ENCODE peak calls at places on chromosomes 5 and 9, in four cellular contexts. A is HepG2, K is K562, X is GM12878. S is an unnamed sample.

GRCh38 chr5:80894083-80894482 is 66.1 kb upstream of the RASGRF2 start:
- DNase-seq in K (no peak), A (no peak), X (no peak), S (no peak)

GRCh38 chr9:36999728-37000333 is 34.2 kb downstream of the PAX5 start:
- DNase-seq in A (no peak), K (no peak), X (no peak), S (no peak)

GRCh38 chr5:90263102-90263501 is 146.5 kb downstream of the CETN3 start:
- DNase-seq in A (no peak), K (no peak), X (peak), S (no peak)

GRCh38 chr5:13932561-13932960 is 11.9 kb downstream of the DNAH5 start:
- DNase-seq in A (no peak), X (no peak), K (no peak), S (no peak)

GRCh38 chr9:13942695-13943094 is 371.2 kb downstream of the NFIB start:
- DNase-seq in A (no peak), K (no peak), X (no peak), S (no peak)

GRCh38 chr5:177309351-177310191 is 2.1 kb downstream of the MXD3 start:
- DNase-seq in K (peak), X (no peak), A (peak), S (peak)

GRCh38 chr9:19298601-19299000 is 68.1 kb downstream of the DENND4C start:
- DNase-seq in K (no peak), X (no peak), A (no peak), S (no peak)

GRCh38 chr9:127503947-127504886 is 52.9 kb downstream of the LRSAM1 start:
- DNase-seq in X (no peak), A (peak), K (peak), S (peak)

GRCh38 chr5:35308391-35308790 is 78.1 kb upstream of the PRLR start:
- DNase-seq in A (no peak), X (no peak), K (no peak), S (no peak)

GRCh38 chr5:62327627-62328026 is 21.6 kb downstream of the KIF2A start:
- DNase-seq in A (no peak), K (no peak), X (no peak), S (no peak)

GRCh38 chr9:123187131-123187530 is 81.3 kb downstream of the STRBP start:
- DNase-seq in X (no peak), A (no peak), K (no peak), S (no peak)

GRCh38 chr5:65426656-65427055 is 55.1 kb downstream of the ADAMTS6 start:
- DNase-seq in K (no peak), X (no peak), A (no peak), S (no peak)

GRCh38 chr9:89975024-89975423 is 370.2 kb downstream of the GADD45G start:
- DNase-seq in A (no peak), K (no peak), X (no peak), S (no peak)

GRCh38 chr5:171957591-171958251 is 48.7 kb downstream of the FBXW11 start:
- DNase-seq in X (peak), A (peak), K (no peak), S (no peak)

GRCh38 chr5:119268387-119269060 is 87.3 kb upstream of the TNFAIP8 start:
- DNase-seq in X (peak), A (peak), K (peak), S (peak)

GRCh38 chr5:59842999-59843398 is 50.5 kb downstream of the PDE4D start:
- DNase-seq in K (no peak), X (no peak), A (no peak), S (no peak)

GRCh38 chr5:115594343-115595047 is 7.8 kb downstream of the TICAM2 start:
- DNase-seq in K (no peak), X (no peak), A (no peak), S (no peak)

GRCh38 chr5:139821806-139822552 is 26.4 kb downstream of the PSD2 start:
- DNase-seq in A (no peak), K (no peak), X (no peak), S (no peak)

GRCh38 chr9:115291841-115292240 is 173.9 kb upstream of the TNC start:
- DNase-seq in X (no peak), A (no peak), K (no peak), S (no peak)

GRCh38 chr5:179803651-179804598 is 2.7 kb downstream of the MGAT4B start:
- DNase-seq in K (peak), A (peak), X (no peak), S (no peak)

GRCh38 chr5:53427965-53428364 is 52.5 kb upstream of the FST start:
- DNase-seq in X (no peak), K (no peak), A (no peak), S (no peak)

GRCh38 chr5:141382469-141383294 is at the start of gene PCDHGA7:
- DNase-seq in K (peak), A (no peak), X (no peak), S (peak)

GRCh38 chr9:75889977-75890540 is 414 bp upstream of the PCSK5 start:
- DNase-seq in A (no peak), K (no peak), X (no peak), S (peak)

GRCh38 chr9:137435980-137436760 is 5.0 kb downstream of the ENTPD8 start:
- DNase-seq in X (no peak), K (peak), A (peak), S (no peak)

GRCh38 chr5:113345261-113345940 is 89.4 kb downstream of the TSSK1B start:
- DNase-seq in K (no peak), A (no peak), X (no peak), S (no peak)

GRCh38 chr5:157459715-157460599 is at the start of gene NIPAL4:
- DNase-seq in X (no peak), K (no peak), A (no peak), S (no peak)

GRCh38 chr5:93909356-93909755 is 168.0 kb upstream of the POU5F2 start:
- DNase-seq in X (no peak), A (no peak), K (no peak), S (no peak)

GRCh38 chr5:152674403-152674802 is 269.3 kb upstream of the NMUR2 start:
- DNase-seq in K (no peak), X (no peak), A (no peak), S (no peak)

GRCh38 chr5:180644129-180644824 is 5.1 kb downstream of the FLT4 start:
- DNase-seq in K (no peak), A (no peak), X (no peak), S (no peak)

GRCh38 chr5:74132485-74132884 is 506.5 kb downstream of the ARHGEF28 start:
- DNase-seq in A (no peak), X (no peak), K (no peak), S (no peak)
- TF ChIP-seq TARDBP in A (no peak), X (no peak), K (no peak), S (no peak)

DNA sequence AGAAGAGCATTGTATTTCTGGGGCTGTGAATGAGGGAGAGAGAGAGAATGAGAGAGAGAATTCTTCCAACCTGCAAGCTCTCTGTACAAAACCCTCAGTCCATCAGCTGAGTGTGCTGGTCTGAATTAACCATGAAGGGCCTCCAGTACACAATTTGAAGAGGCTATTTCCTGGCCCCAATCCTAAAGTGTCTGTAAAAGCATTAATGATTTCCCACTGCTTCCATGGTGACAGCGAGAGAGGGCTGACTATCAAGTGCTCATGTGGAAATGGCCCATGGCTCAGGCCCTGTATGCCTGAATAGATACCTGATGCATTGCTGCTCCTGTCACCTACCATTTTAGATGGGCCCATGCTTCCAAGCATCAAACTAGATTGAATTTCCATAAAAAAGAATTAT is 592.3 kb downstream of the KIF4B start:
- DNase-seq in A (no peak), K (no peak), X (no peak), S (no peak)
- TF ChIP-seq TARDBP in A (no peak), K (no peak), X (no peak), S (no peak)

GRCh38 chr9:130286781-130287428 is 21.3 kb downstream of the HMCN2 start:
- DNase-seq in A (no peak), K (no peak), X (no peak), S (no peak)
- TF ChIP-seq TARDBP in A (no peak), K (no peak), X (no peak), S (no peak)

GRCh38 chr5:10233505-10233904 is 16.2 kb downstream of the ATPSCKMT start:
- DNase-seq in A (peak), K (peak), X (no peak), S (peak)
- TF ChIP-seq TARDBP in A (no peak), K (no peak), X (no peak), S (no peak)

GRCh38 chr5:27845248-27845647 is 806.9 kb upstream of the CDH9 start:
- DNase-seq in K (no peak), X (no peak), A (no peak), S (no peak)
- TF ChIP-seq TARDBP in K (no peak), X (no peak), A (no peak), S (no peak)

GRCh38 chr5:132237141-132237540 is 9.5 kb upstream of the P4HA2 start:
- DNase-seq in K (no peak), X (no peak), A (no peak), S (no peak)
- TF ChIP-seq TARDBP in K (no peak), X (no peak), A (no peak), S (no peak)

GRCh38 chr9:33816327-33817252 is at the start of gene UBE2R2:
- DNase-seq in A (peak), K (peak), X (peak), S (peak)

GRCh38 chr9:33818167-33818831 is 1.3 kb downstream of the UBE2R2 start:
- DNase-seq in X (no peak), A (peak), K (no peak), S (no peak)

GRCh38 chr9:33815781-33816180 is 1.2 kb upstream of the UBE2R2 start:
- DNase-seq in K (no peak), X (no peak), A (no peak), S (no peak)

GRCh38 chr9:33818832-33819500 is 2.0 kb downstream of the UBE2R2 start:
- DNase-seq in A (no peak), X (no peak), K (no peak), S (no peak)

DNA sequence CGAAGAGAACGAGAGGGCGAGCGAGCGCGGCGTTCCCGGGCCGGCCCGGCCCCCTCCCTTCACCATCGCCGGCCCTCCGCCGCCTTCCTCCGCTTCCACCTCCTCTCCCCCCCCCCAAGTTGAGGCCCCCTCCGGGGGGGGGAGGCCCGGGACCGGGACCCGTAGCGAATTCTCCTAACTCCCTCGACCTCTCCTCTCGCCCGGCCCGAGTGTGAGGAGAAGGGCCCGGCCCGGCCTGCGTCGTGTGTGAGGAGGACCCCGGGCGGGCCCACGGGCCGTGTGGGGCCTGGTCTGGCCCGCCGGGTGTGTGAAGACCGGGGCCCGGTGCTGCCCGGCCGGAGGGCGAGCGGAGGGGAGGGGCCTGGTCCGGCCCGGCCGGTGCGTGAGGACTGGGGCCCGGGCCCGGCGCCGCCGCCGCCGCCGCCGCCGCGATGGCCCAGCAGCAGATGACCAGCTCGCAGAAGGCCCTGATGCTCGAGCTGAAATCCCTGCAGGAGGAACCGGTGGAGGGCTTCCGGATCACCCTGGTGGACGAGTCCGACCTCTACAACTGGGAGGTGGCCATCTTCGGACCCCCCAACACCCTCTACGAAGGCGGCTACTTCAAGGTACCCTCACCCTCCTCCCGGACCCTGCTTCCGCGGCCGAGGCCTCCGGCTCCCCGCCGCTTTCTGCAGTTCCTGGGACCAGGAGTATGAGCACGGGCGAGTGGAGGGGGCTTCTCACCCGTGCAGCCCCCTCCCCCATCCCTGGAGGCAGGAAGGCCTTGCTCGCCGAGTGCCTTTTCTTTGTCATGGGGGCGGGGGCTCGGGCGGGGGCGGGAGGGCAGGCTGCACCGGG is 587 bp downstream of the UBE2R2 start:
- DNase-seq in K (peak), X (no peak), A (peak), S (peak)
- TF ChIP-seq TARDBP in K (no peak), X (no peak), A (no peak), S (no peak)

S was measured in HEK293T.